ENCODE peak calls at places on chromosome 18, in four cellular contexts. W is esophagus squamous epithelium, E is A549, Y is tibial nerve. Q is an unnamed sample.

GRCh38 chr18:39846277-39846676 is 2108.8 kb upstream of the PIK3C3 start:
- DNase-seq in Y (no peak), E (no peak), W (no peak), Q (no peak)

GRCh38 chr18:26003391-26003790 is 87.0 kb downstream of the SS18 start:
- DNase-seq in W (no peak), Y (peak), E (no peak), Q (no peak)

GRCh38 chr18:12011962-12012549 is 30.7 kb downstream of the IMPA2 start:
- DNase-seq in Y (no peak), W (no peak), E (no peak), Q (no peak)

GRCh38 chr18:12315911-12316310 is 7.9 kb downstream of the TUBB6 start:
- DNase-seq in E (no peak), W (no peak), Y (no peak), Q (no peak)

GRCh38 chr18:21459706-21460286 is 140.7 kb downstream of the ESCO1 start:
- DNase-seq in W (no peak), E (no peak), Y (no peak), Q (no peak)

GRCh38 chr18:61496374-61496773 is 163.1 kb downstream of the CDH20 start:
- DNase-seq in E (no peak), W (no peak), Y (no peak), Q (no peak)

GRCh38 chr18:72895548-72895947 is 27.8 kb upstream of the NETO1 start:
- DNase-seq in W (no peak), Y (no peak), E (no peak), Q (no peak)

GRCh38 chr18:58226476-58226875 is 182.4 kb downstream of the NEDD4L start:
- DNase-seq in W (no peak), Y (no peak), E (no peak), Q (peak)

GRCh38 chr18:9708057-9708881 is at the start of gene RAB31:
- DNase-seq in E (peak), Y (peak), W (peak), Q (no peak)

GRCh38 chr18:48228301-48228715 is 180.9 kb downstream of the ZBTB7C start:
- DNase-seq in E (no peak), Y (peak), W (no peak), Q (no peak)

GRCh38 chr18:11953113-11953512 is 28.2 kb upstream of the IMPA2 start:
- DNase-seq in Y (no peak), W (no peak), E (no peak), Q (no peak)

GRCh38 chr18:47595816-47596501 is 334.5 kb downstream of the SMAD2 start:
- DNase-seq in Y (no peak), W (no peak), E (peak), Q (no peak)

GRCh38 chr18:27315001-27315400 is 129.9 kb upstream of the CHST9 start:
- DNase-seq in W (no peak), E (no peak), Y (no peak), Q (no peak)

GRCh38 chr18:48023334-48024008 is 93.0 kb upstream of the SMAD2 start:
- DNase-seq in W (no peak), Y (peak), E (peak), Q (no peak)

GRCh38 chr18:5980721-5981120 is 85.4 kb upstream of the TMEM200C start:
- DNase-seq in W (no peak), E (no peak), Y (no peak), Q (peak)

GRCh38 chr18:29078272-29078671 is 901.3 kb upstream of the CDH2 start:
- DNase-seq in Y (no peak), W (no peak), E (no peak), Q (no peak)

GRCh38 chr18:60259052-60259681 is 113.4 kb downstream of the MC4R start:
- DNase-seq in Y (no peak), E (no peak), W (no peak), Q (no peak)

GRCh38 chr18:9690418-9691178 is 17.5 kb upstream of the RAB31 start:
- DNase-seq in Y (no peak), W (no peak), E (no peak), Q (no peak)

GRCh38 chr18:9993846-9994660 is 80.2 kb downstream of the VAPA start:
- DNase-seq in W (no peak), E (no peak), Y (no peak), Q (peak)

GRCh38 chr18:74251297-74252031 is 40.3 kb downstream of the CYB5A start:
- DNase-seq in Y (no peak), W (no peak), E (peak), Q (no peak)

GRCh38 chr18:57786038-57786437 is 17.1 kb downstream of the ATP8B1 start:
- DNase-seq in Y (no peak), E (no peak), W (no peak), Q (no peak)

GRCh38 chr18:9790261-9790660 is 82.2 kb downstream of the RAB31 start:
- DNase-seq in Y (no peak), E (no peak), W (no peak), Q (no peak)

GRCh38 chr18:78523850-78524249 is 455.8 kb upstream of the SALL3 start:
- DNase-seq in W (no peak), E (no peak), Y (no peak), Q (no peak)

GRCh38 chr18:10518595-10519273 is 7.1 kb upstream of the NAPG start:
- DNase-seq in W (no peak), Y (peak), E (no peak), Q (no peak)

GRCh38 chr18:58230438-58231179 is 186.6 kb downstream of the NEDD4L start:
- DNase-seq in W (no peak), Y (no peak), E (peak), Q (peak)

GRCh38 chr18:65257157-65257556 is 493.7 kb upstream of the CDH7 start:
- DNase-seq in W (no peak), E (no peak), Y (no peak), Q (no peak)

GRCh38 chr18:834086-834720 is 22.2 kb upstream of the YES1 start:
- DNase-seq in W (no peak), Y (no peak), E (no peak), Q (peak)

GRCh38 chr18:56635007-56635406 is 3.4 kb downstream of the TXNL1 start:
- DNase-seq in E (no peak), Y (no peak), W (no peak), Q (no peak)

GRCh38 chr18:56637897-56638231 is 528 bp downstream of the TXNL1 start:
- DNase-seq in E (no peak), W (no peak), Y (no peak), Q (no peak)

GRCh38 chr18:56641714-56642331 is 3.4 kb upstream of the TXNL1 start:
- DNase-seq in Y (no peak), E (peak), W (no peak), Q (no peak)

GRCh38 chr18:56639094-56639361 is 636 bp upstream of the TXNL1 start:
- DNase-seq in W (no peak), Y (no peak), E (no peak), Q (no peak)

GRCh38 chr18:56638232-56639093 is at the start of gene TXNL1:
- DNase-seq in Y (peak), W (peak), E (peak), Q (peak)
- TF ChIP-seq POLR2A in Y (peak), W (peak), E (peak), Q (peak)

GRCh38 chr18:35244671-35245070 is 3.8 kb downstream of the ZNF397 start:
- DNase-seq in W (no peak), E (no peak), Y (no peak), Q (no peak)

GRCh38 chr18:35240664-35241522 is at the start of gene ZNF397:
- DNase-seq in E (peak), Y (peak), W (peak), Q (peak)

GRCh38 chr18:35241523-35241804 is 630 bp downstream of the ZNF397 start:
- DNase-seq in E (no peak), W (no peak), Y (no peak), Q (no peak)

GRCh38 chr18:35239314-35239713 is 1.5 kb upstream of the ZNF397 start:
- DNase-seq in Y (no peak), W (no peak), E (no peak), Q (no peak)

DNA sequence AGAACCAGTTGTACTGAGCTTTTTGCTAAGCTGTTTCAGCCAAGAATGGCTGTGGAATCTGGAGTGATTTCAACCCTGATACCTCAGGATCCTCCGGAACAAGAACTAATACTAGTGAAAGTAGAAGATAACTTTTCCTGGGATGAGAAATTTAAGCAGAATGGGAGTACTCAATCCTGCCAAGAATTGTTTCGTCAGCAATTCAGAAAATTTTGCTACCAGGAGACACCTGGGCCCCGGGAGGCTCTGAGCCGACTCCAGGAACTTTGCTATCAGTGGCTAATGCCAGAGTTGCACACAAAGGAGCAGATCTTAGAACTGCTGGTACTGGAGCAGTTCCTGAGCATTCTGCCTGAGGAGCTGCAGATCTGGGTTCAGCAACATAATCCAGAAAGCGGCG is 1.6 kb downstream of the ZNF397 start:
- DNase-seq in E (no peak), Y (no peak), W (no peak), Q (no peak)
- H3K4me3 ChIP-seq in E (no peak), Y (no peak), W (no peak), Q (no peak)

DNA sequence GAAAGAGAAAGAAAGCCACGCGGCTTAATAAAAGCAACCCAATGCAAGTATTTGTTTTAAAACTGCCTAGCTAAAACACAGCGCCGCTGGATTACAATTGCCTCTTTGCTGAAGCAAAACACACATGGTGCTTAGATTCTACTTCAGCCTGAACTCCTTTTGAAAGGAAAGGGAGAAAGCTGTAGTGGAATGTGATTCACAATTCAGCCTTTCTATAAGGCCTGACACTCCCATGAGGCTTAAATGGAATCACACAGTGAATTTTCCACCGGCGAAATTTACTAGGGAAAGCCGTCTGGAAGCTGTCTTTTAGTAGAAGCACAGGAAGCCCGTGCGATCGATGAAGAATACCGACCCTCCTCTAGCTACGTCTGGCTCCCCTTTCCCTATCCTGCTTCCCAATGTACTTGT is 348.1 kb downstream of the DLGAP1 start:
- DNase-seq in Y (no peak), W (no peak), E (no peak), Q (no peak)
- TF ChIP-seq CTCF in Y (no peak), W (no peak), E (no peak), Q (no peak)

GRCh38 chr18:63098014-63098981 is 221.3 kb downstream of the BCL2 start:
- DNase-seq in W (no peak), E (no peak), Y (no peak), Q (peak)
- TF ChIP-seq POLR2A in W (no peak), E (no peak), Y (no peak), Q (no peak)

DNA sequence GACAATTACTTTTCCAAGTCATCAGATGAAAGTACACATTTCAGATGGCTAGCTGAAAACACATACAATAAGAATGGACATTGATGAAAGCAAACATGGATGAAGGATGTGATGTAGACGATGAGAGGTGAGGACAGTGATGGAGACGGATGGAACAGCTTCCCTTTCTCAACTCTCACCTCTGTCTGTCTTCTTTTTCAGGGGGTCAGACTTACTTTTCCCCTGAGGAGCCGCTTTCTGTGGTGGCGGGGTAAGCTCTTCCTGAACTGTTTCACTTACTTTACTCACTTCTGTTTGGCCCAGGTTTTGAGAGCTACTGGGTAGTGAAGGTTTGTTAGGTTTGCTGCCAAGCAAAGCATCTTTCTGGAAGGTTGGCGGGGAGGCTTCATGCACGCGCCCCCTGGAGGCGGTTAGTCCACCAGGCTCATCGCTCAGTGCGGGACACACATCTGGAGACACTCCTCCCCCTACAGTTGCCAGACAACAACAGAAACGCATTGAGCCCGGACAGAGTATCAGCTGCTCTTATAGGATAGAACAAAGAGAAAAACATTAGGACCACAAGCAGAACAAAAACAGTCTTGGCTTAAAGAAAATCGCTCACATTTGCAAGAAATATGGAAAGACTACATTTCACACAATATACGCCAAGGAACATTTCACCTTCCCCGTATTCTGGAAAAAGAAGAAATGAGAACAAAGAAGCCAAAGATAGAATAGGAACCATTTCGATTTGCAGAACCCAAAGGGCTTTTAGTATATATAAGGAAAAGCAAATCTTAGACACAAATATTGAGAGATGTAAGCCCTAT is 90.5 kb downstream of the MYOM1 start:
- DNase-seq in W (no peak), Y (peak), E (peak), Q (peak)
- H3K4me3 ChIP-seq in W (no peak), Y (no peak), E (no peak), Q (no peak)

GRCh38 chr18:77069482-77069881 is 63.1 kb downstream of the MBP start:
- DNase-seq in W (no peak), Y (no peak), E (no peak), Q (no peak)

GRCh38 chr18:77069931-77070330 is 62.7 kb downstream of the MBP start:
- DNase-seq in W (no peak), E (no peak), Y (no peak), Q (no peak)

GRCh38 chr18:77067315-77068061 is 65.1 kb downstream of the MBP start:
- DNase-seq in W (no peak), E (peak), Y (peak), Q (no peak)

GRCh38 chr18:77068321-77068841 is 64.2 kb downstream of the MBP start:
- DNase-seq in W (no peak), Y (no peak), E (no peak), Q (no peak)

GRCh38 chr18:77068890-77069312 is 63.7 kb downstream of the MBP start:
- DNase-seq in Y (no peak), E (no peak), W (no peak), Q (no peak)
- TF ChIP-seq CTCF in Y (no peak), E (no peak), W (no peak), Q (no peak)

DNA sequence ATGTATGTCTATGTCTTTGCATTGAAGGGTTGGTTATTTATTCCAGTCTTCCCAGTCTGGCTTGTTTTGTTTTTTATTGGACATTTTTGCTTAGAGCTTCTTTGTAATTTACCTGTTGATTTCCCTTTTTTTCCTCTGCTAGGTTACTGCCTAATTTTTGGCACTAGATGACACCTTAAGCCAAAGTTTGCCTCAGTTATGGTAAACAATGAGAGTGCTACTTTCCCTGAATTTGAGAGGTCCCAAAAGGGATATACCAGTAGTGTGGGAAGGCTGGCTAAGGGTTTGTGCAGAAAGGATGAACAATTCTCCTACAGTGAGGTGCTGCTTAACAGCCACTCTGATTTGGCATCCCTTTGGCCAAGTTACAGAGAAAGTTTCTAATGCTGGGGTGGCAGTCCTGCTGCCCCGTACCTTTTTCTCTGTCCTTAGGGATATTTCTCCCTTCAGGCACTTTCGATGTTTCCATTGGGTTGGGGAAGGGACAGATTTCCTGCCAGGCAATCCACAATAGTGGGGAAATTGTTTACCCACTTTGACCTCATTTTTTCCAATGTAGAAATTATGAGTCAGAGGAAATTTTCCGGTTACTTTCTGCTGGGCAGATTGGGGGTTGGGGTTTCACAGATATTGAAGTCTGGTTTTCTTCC is 354.9 kb downstream of the PTPRM start:
- DNase-seq in E (peak), W (no peak), Y (no peak), Q (no peak)
- TF ChIP-seq POLR2A in E (no peak), W (no peak), Y (no peak), Q (no peak)

GRCh38 chr18:23619388-23619873 is 33.1 kb upstream of the NPC1 start:
- DNase-seq in E (no peak), W (no peak), Y (no peak), Q (no peak)

GRCh38 chr18:23614891-23615290 is 28.6 kb upstream of the NPC1 start:
- DNase-seq in Y (no peak), E (no peak), W (no peak), Q (no peak)

GRCh38 chr18:23617412-23618009 is 31.2 kb upstream of the NPC1 start:
- DNase-seq in E (no peak), Y (no peak), W (no peak), Q (no peak)

GRCh38 chr18:23616258-23616657 is 30.0 kb upstream of the NPC1 start:
- DNase-seq in Y (no peak), E (no peak), W (no peak), Q (no peak)

DNA sequence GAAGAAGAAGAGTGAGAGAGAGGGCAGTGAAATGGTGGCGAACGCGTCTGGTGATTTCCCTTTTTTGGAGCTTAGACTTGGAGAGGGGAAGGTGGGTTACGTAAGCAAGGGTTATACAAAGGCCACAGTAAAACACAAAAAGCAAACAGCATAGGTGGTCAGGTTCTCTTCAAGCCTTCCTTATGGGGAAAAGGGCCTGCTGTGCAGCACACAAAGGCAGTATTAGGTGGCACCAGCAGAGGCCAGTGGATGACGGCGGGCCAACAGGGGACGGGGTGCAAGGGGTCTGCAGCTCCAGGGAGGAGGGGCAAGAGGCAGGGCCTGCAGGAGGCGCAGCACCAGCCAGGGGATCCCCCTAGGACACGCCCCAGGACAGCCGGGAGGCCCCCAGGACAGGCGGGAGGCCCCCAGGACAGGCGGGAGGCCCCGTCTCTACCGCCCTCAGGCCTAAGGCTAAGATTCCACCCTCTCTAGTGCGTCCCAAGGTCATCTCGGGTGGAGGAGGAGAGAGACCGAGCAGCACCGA is 32.6 kb upstream of the NPC1 start:
- DNase-seq in W (no peak), Y (no peak), E (peak), Q (no peak)
- H3K4me3 ChIP-seq in W (peak), Y (peak), E (no peak), Q (peak)

GRCh38 chr18:37483221-37483971 is 82.2 kb downstream of the CELF4 start:
- DNase-seq in W (no peak), E (peak), Y (no peak), Q (no peak)
- TF ChIP-seq CTCF in W (no peak), E (no peak), Y (no peak), Q (no peak)